ENCODE peak calls at places on chromosomes 2 and 18, in five cellular contexts. M is right lobe of liver, S is A549, C is HepG2, F is sigmoid colon. W is an unnamed sample.

GRCh38 chr2:2057125-2057721 is 273.9 kb downstream of the MYT1L start:
- DNase-seq in C (no peak), M (peak), S (no peak), F (peak), W (peak)

GRCh38 chr2:25000503-25001328 is 29.0 kb upstream of the DNAJC27 start:
- DNase-seq in F (no peak), C (no peak), M (no peak), S (no peak), W (no peak)

GRCh38 chr2:226118471-226119429 is 680.9 kb downstream of the IRS1 start:
- DNase-seq in M (no peak), F (peak), C (peak), S (peak), W (no peak)

GRCh38 chr18:76914314-76914713 is 92.0 kb downstream of the ZNF236 start:
- DNase-seq in C (no peak), M (no peak), S (no peak), F (no peak), W (no peak)

GRCh38 chr2:7437716-7438648 is 520.8 kb downstream of the RNF144A start:
- DNase-seq in F (no peak), M (no peak), S (no peak), C (no peak), W (no peak)

GRCh38 chr2:206657087-206657486 is 14.8 kb downstream of the FAM237A start:
- DNase-seq in C (no peak), M (no peak), F (no peak), S (no peak), W (no peak)

GRCh38 chr2:8334866-8335325 is 347.0 kb upstream of the ID2 start:
- DNase-seq in S (no peak), C (no peak), M (peak), F (no peak), W (no peak)

GRCh38 chr2:239445771-239446524 is 45.1 kb upstream of the HDAC4 start:
- DNase-seq in C (peak), F (no peak), S (no peak), M (no peak), W (no peak)

GRCh38 chr18:23929362-23929940 is 85.1 kb upstream of the TTC39C start:
- DNase-seq in F (no peak), S (no peak), M (no peak), C (no peak), W (no peak)

GRCh38 chr2:236774171-236774570 is 204.5 kb downstream of the ACKR3 start:
- DNase-seq in F (no peak), C (no peak), S (no peak), M (no peak), W (no peak)

GRCh38 chr18:10410472-10411300 is 43.7 kb upstream of the APCDD1 start:
- DNase-seq in F (no peak), C (no peak), M (no peak), S (no peak), W (no peak)

GRCh38 chr2:15912203-15912602 is 28.1 kb upstream of the MYCN start:
- DNase-seq in M (no peak), F (peak), C (no peak), S (peak), W (peak)

GRCh38 chr2:85765081-85765731 is 11.4 kb downstream of the ATOH8 start:
- DNase-seq in S (no peak), C (no peak), M (no peak), F (no peak), W (peak)

GRCh38 chr18:31736630-31737029 is 24.1 kb downstream of the SLC25A52 start:
- DNase-seq in M (no peak), C (no peak), S (no peak), F (no peak), W (no peak)

GRCh38 chr18:23573948-23574431 is 12.3 kb downstream of the NPC1 start:
- DNase-seq in F (no peak), M (no peak), S (no peak), C (no peak), W (no peak)

DNA sequence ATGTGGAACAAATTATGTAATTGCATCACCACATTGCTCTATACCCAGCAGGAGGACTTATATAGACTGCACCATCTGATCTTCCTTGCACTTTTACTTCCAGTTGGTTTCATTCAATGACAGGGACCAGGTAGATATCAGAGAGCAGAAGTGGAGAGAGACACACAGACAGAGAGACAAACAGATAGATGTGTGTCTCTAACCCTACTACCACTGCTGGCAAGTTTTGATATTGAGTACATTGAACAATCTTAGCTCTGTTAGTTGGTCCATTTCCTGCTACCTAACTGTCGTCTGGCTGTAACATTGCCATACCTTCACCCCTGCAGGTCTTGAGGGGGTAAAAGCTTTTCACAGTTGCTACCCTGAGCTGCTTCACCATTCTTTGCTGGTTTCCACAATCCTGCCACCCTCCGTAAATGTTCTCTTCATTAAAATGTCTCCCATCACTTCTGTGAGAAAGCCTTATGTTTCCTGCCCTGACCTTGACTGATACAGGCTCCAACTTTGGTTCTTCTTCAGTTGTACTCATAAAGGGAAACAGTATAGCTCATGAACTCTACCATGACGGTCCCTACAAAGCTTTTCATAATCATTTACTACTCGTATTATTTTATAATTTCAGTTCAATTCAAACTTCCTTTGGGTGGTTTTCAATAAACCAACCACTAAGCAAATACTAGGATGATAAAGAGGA is 62.3 kb upstream of the ITGA4 start:
- DNase-seq in M (no peak), F (no peak), C (no peak), S (no peak), W (no peak)
- TF ChIP-seq POLR2A in M (no peak), F (no peak), C (no peak), S (no peak), W (no peak)

GRCh38 chr2:13128139-13128538 is 411.4 kb downstream of the TRIB2 start:
- DNase-seq in C (no peak), S (no peak), M (no peak), F (no peak), W (no peak)
- H3K27ac ChIP-seq in C (no peak), S (no peak), M (no peak), F (no peak), W (no peak)

GRCh38 chr2:127071901-127072328 is 35.0 kb downstream of the BIN1 start:
- DNase-seq in S (no peak), F (no peak), C (peak), M (no peak), W (no peak)

GRCh38 chr2:127074936-127075335 is 32.0 kb downstream of the BIN1 start:
- DNase-seq in F (no peak), M (no peak), S (no peak), C (no peak), W (no peak)

GRCh38 chr2:127072380-127072779 is 34.6 kb downstream of the BIN1 start:
- DNase-seq in C (no peak), M (no peak), F (no peak), S (no peak), W (no peak)

GRCh38 chr2:127074358-127074757 is 32.6 kb downstream of the BIN1 start:
- DNase-seq in S (no peak), C (no peak), F (no peak), M (no peak), W (no peak)

GRCh38 chr2:127072970-127073369 is 34.0 kb downstream of the BIN1 start:
- DNase-seq in F (no peak), S (no peak), C (no peak), M (no peak), W (no peak)
- TF ChIP-seq POLR2A in F (no peak), S (no peak), C (no peak), M (no peak), W (no peak)

DNA sequence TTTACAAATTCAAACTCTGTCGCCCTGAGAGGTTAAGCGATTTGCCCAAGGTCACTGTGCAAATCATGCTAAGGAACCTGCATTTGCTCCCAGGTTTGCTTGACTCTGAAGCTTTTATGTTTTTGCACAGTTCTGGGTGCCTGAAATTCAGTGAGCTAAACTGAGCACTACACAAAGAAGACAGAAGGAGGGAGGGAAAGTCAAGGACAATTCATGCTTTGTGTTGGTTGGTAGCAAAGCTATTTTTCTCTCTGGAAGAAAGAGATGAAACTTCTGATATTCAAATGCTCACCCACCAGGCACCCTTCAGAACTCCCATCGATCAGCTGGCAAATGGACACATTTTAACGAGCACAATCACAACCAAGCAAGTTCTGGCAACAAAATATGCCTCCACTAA is 445.4 kb upstream of the CELF4 start:
- DNase-seq in C (no peak), S (no peak), M (no peak), F (no peak), W (no peak)
- H3K27ac ChIP-seq in C (no peak), S (no peak), M (no peak), F (no peak), W (no peak)

DNA sequence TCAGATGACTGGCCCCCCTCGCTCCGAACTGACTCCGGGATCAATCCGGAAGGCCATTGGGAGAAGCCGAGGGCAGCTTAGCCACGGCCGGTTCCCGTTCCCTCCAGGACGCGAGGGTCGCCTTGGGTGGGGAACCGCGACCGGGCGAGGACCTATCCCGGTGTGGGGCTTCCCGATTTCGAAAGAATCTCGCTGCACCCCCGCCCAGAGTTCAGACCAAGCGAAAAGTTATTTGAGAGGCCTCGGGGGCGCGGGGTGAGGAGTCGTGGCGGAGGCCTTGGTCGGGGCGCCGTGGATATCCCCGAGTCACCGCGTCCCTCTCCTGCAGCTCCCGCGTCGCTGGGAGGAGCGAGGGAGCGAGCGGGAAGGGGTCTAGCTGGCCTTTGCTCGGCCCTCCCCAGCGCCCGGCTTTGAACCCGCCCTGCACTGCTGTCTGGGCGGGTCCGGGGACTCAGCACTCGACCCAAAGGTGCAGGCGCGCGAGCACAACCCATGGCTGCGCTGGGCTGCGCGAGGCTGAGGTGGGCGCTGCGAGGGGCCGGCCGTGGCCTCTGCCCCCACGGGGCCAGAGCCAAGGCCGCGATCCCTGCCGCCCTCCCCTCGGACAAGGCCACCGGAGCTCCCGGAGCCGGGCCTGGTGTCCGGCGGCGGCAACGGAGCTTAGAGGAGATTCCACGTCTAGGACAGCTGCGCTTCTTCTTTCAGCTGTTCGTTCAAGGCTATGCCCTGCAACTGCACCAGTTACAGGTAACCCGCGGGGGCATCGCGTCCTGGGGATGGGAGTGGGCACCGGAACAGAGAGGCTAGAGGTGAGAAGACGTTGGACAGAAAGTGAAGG is at the start of gene CYP27A1:
- DNase-seq in M (peak), C (peak), F (peak), S (no peak), W (peak)
- TF ChIP-seq POLR2A in M (peak), C (peak), F (no peak), S (no peak), W (peak)

DNA sequence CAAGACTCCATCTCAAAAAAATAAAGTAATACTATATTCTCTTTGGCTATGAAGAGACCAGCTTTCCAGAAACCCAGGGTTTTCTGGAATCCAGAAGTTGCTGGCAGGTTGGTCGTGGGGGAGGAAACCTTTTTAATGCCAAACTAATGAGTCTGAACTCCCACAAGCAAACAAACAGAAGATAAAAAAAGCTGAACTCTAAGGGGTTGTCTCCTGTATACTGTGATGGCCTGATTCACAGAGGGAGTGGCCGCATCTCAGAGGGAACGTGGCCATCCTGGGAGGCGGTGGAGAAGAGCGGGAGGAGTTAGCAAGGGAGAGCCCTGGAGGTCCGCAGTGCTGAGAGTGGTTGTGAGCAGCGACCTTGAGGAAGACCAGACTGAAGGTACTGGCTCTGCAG is 36.1 kb downstream of the LIMS1 start:
- DNase-seq in F (no peak), C (no peak), S (no peak), M (no peak), W (no peak)
- H3K27ac ChIP-seq in F (peak), C (no peak), S (peak), M (peak), W (no peak)

GRCh38 chr2:64228126-64228678 is 84.0 kb upstream of the PELI1 start:
- DNase-seq in M (peak), S (peak), C (peak), F (peak), W (peak)
- TF ChIP-seq POLR2A in M (peak), S (no peak), C (no peak), F (no peak), W (peak)

DNA sequence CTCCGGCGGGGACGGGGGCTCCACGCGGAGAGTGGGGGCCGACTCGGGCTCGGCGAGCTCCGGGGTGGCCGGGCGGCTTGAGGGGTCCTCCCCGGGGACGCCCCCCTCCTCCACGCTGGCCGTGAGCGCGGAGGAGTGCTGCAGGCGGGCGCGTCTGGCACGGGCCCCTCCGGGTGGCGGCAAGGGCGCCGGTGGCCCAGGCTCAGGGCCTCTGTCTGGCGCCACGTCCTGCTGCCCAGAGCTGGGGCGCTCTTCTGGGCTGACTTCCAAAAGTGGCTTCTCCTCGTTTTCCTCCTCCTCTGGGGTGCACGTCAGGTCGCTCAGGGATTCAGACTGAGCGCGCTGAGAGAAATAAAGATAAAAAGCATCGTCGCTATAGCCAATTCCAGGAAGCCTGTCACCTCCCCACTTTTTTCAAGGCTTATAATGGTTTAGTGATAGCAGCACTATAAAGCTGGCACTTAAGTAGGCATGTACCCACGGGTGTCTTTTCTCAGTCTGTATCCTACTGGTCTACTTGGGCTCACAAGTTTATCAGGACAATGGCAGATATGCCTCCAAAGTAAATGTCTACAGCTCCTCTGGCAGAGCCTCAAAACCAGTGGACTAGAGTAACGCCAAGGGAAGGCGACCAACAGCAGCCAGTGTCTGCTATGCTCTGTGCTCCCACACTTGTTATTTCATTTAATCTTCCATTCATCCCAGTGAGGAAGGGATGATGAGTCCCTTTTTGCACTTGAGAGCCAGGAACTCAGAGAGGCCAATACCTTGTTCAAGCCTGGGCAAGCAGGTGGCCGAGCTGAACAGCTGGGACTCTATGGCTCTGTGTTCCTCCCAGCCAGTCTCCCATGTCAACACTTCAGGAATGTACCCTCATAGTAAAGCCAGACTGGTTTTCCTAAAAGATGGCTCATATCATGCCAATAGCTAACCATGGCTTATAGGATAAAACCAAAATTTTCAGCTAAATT is 92.5 kb upstream of the MGAT4A start:
- DNase-seq in S (no peak), C (no peak), F (no peak), M (no peak), W (peak)
- H3K27ac ChIP-seq in S (no peak), C (no peak), F (peak), M (peak), W (peak)

W was measured in heart left ventricle.